ENCODE peak calls at places on chromosomes 7 and 10, in nine cellular contexts. C is IMR-90, Z is testis, S is heart left ventricle, U is transverse colon, L is thyroid gland, X is sigmoid colon, Y is HCT116, Q is H1. V is an unnamed sample. For H3K36me3, the result is how much of the 10 kb centered on the place peaks cover.

GRCh38 chr7:122748195-122748594 is 45.5 kb upstream of the RNF148 start:
- DNase-seq in C (no peak), Z (no peak), S (no peak), U (no peak), L (no peak), X (no peak), Y (no peak), Q (no peak), V (no peak)

GRCh38 chr7:155178096-155178495 is 108.0 kb downstream of the HTR5A start:
- DNase-seq in C (no peak), Z (no peak), S (no peak), U (no peak), L (no peak), X (no peak), Y (no peak), Q (no peak), V (no peak)

GRCh38 chr10:74825371-74826141 is 844 bp upstream of the KAT6B start:
- DNase-seq in C (no peak), Z (peak), S (no peak), U (peak), L (peak), X (no peak), Y (no peak), Q (no peak), V (no peak)

GRCh38 chr10:70964881-70965280 is 76.5 kb upstream of the PCBD1 start:
- DNase-seq in C (no peak), Z (no peak), S (no peak), U (no peak), L (no peak), X (no peak), Y (no peak), Q (no peak), V (no peak)

GRCh38 chr10:124342136-124342820 is 76.4 kb downstream of the OAT start:
- DNase-seq in C (no peak), Z (no peak), S (no peak), U (no peak), L (no peak), X (peak), Y (no peak), Q (no peak), V (no peak)

GRCh38 chr7:116588225-116588624 is 63.4 kb downstream of the CAV1 start:
- DNase-seq in C (peak), Z (no peak), S (no peak), U (no peak), L (no peak), X (no peak), Y (no peak), Q (no peak), V (peak)

GRCh38 chr10:14163374-14164125 is 167.2 kb downstream of the FRMD4A start:
- DNase-seq in C (no peak), Z (no peak), S (no peak), U (no peak), L (no peak), X (no peak), Y (no peak), Q (no peak), V (no peak)

GRCh38 chr10:33843379-33843778 is 508.9 kb upstream of the NRP1 start:
- DNase-seq in C (no peak), Z (no peak), S (no peak), U (no peak), L (no peak), X (no peak), Y (no peak), Q (no peak), V (no peak)

GRCh38 chr7:44678096-44678467 is 70.6 kb upstream of the ZMIZ2 start:
- DNase-seq in C (peak), Z (no peak), S (no peak), U (no peak), L (no peak), X (no peak), Y (no peak), Q (no peak), V (peak)

GRCh38 chr7:27576360-27576944 is 86.2 kb downstream of the HIBADH start:
- DNase-seq in C (peak), Z (no peak), S (no peak), U (no peak), L (no peak), X (no peak), Y (peak), Q (no peak), V (no peak)

DNA sequence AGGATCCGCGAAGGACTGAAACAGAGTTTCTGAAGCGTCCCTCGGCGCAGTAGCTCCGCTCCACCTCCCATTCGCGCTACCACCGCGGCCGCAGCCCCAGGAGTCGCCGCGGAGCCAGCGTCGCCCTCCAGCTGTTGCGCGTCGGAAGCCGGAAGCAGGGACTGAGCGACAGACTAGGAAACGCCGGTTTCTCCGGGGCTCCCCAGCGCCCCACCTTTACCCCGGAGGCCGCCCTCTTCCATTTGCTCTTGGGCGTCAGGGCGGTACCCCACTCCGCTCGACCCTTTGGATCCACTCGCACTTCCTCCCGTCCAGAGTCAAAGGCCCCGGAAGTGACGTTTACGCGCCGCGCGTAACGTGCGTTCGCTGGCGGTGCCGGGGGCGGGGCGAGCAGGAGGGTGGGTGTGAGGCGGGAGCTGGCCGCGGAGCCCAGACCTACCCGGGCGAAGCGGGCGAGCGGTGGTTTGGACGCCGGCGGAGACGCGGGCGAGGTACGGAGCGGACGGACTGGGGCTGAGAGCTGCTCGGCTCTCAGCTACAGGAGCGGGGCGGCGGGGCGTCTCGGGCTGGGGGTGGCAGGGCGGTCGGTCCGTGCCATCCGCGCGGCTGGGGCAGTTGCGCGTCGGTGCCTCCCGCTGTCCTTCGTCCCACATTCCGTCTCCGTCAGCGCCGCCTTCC is at the start of gene RABGEF1:
- DNase-seq in C (peak), Z (peak), S (peak), U (peak), L (peak), X (peak), Y (peak), Q (peak), V (peak)
- TF ChIP-seq POLR2A in C (peak), Z (peak), S (peak), U (peak), L (peak), X (peak), Y (peak), Q (peak), V (peak)

DNA sequence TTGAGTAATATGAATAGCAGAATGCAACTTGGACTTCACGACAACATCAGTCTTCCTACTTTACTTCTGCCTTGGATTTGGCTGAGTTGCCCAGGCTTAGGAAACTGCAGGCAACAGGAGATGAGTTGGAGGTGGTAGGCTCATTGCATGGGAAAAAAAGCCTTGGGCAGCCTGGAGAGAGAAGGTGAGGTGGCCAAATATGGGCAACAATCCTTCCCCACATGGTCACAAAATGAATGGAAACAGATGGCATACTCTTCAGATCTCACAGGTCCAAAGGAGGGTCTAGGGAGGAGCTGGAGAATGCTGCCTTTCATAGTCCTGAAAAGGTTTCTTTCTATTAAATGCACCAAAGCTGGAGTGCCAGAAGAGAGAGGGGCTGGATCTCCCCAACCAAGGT is 128.6 kb upstream of the AOAH start:
- DNase-seq in C (no peak), Z (no peak), S (no peak), U (no peak), L (no peak), X (no peak), Y (no peak), Q (no peak), V (no peak)
- H3K36me3 ChIP-seq in C (under half), Z (under half), S (under half), U (under half), L (under half), X (under half), Y (under half), Q (under half), V (under half)

DNA sequence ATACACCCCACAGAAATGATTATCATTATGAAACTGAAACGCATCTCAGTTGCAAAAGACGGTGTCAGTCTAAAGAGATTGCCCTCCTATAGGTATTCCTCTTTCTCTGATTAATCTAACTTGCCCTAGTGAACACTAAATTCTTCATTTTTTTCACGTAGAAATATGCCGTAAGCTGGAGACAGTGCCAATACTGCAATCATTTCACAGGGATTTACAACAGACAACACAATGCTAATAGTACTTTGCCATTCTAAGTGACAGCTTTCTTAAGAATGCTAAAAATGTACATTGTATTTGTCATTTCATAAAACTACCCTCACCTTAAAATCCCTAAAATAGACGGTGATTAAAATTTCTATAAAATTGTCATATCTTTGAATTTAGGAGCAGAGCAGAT is 9.2 kb downstream of the EBF3 start:
- DNase-seq in C (no peak), Z (no peak), S (no peak), U (no peak), L (no peak), X (no peak), Y (no peak), Q (no peak), V (no peak)
- H3K27ac ChIP-seq in C (no peak), Z (no peak), S (peak), U (no peak), L (no peak), X (no peak), Y (no peak), Q (no peak), V (no peak)

GRCh38 chr7:139828880-139829653 is at the start of gene TBXAS1:
- DNase-seq in C (peak), Z (peak), S (no peak), U (peak), L (no peak), X (no peak), Y (no peak), Q (no peak), V (peak)
- TF ChIP-seq POLR2A in C (no peak), Z (no peak), S (no peak), U (peak), L (no peak), X (no peak), Y (no peak), Q (no peak), V (no peak)

DNA sequence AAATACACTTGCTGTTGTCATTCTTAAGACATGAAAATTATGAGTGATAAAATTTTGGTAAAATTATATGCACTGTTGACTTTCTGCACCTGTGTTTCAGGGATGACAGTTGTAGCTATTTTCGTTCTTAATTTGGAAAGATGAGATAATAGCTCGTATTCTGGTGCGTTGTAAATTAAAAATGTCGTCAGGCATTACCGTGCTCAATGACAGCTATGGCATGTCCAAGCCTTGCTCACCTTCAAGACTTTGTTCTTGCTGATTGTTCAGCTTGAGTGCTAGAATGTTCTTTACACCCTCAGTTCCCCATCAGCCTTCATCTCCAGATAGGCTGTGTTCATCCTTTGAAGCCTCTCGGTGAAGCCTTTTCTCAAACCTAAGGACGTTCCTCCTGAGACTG is 21.5 kb downstream of the TRRAP start:
- DNase-seq in C (no peak), Z (no peak), S (no peak), U (no peak), L (no peak), X (no peak), Y (no peak), Q (no peak), V (no peak)
- H3K36me3 ChIP-seq in C (half or more), Z (under half), S (under half), U (half or more), L (half or more), X (under half), Y (half or more), Q (under half), V (under half)

GRCh38 chr7:105787793-105788192 is 88.6 kb downstream of the ATXN7L1 start:
- DNase-seq in C (no peak), Z (no peak), S (no peak), U (peak), L (no peak), X (no peak), Y (no peak), Q (no peak), V (no peak)

GRCh38 chr7:105786520-105786919 is 89.9 kb downstream of the ATXN7L1 start:
- DNase-seq in C (no peak), Z (no peak), S (no peak), U (no peak), L (no peak), X (no peak), Y (no peak), Q (no peak), V (no peak)

GRCh38 chr7:105788356-105788755 is 88.0 kb downstream of the ATXN7L1 start:
- DNase-seq in C (no peak), Z (no peak), S (no peak), U (no peak), L (no peak), X (no peak), Y (no peak), Q (no peak), V (no peak)

GRCh38 chr7:105788816-105789349 is 87.5 kb downstream of the ATXN7L1 start:
- DNase-seq in C (no peak), Z (no peak), S (no peak), U (no peak), L (no peak), X (no peak), Y (no peak), Q (no peak), V (no peak)

GRCh38 chr7:105787071-105787470 is 89.3 kb downstream of the ATXN7L1 start:
- DNase-seq in C (no peak), Z (no peak), S (no peak), U (peak), L (no peak), X (peak), Y (no peak), Q (no peak), V (no peak)
- H3K27ac ChIP-seq in C (no peak), Z (no peak), S (no peak), U (no peak), L (no peak), X (no peak), Y (no peak), Q (no peak), V (no peak)

GRCh38 chr7:30475580-30475979 is 3.0 kb downstream of the NOD1 start:
- DNase-seq in C (no peak), Z (no peak), S (no peak), U (no peak), L (peak), X (no peak), Y (no peak), Q (no peak), V (no peak)

GRCh38 chr7:30474893-30475292 is 3.7 kb downstream of the NOD1 start:
- DNase-seq in C (peak), Z (no peak), S (no peak), U (no peak), L (no peak), X (peak), Y (no peak), Q (no peak), V (no peak)

GRCh38 chr7:30476401-30477145 is 2.0 kb downstream of the NOD1 start:
- DNase-seq in C (no peak), Z (no peak), S (no peak), U (no peak), L (peak), X (peak), Y (no peak), Q (no peak), V (no peak)

GRCh38 chr7:30474485-30474884 is 4.1 kb downstream of the NOD1 start:
- DNase-seq in C (no peak), Z (no peak), S (no peak), U (no peak), L (no peak), X (peak), Y (no peak), Q (no peak), V (no peak)

GRCh38 chr7:30478349-30479228 is at the start of gene NOD1:
- DNase-seq in C (peak), Z (peak), S (peak), U (peak), L (peak), X (peak), Y (peak), Q (peak), V (peak)
- TF ChIP-seq POLR2A in C (peak), Z (no peak), S (peak), U (peak), L (no peak), X (peak), Y (no peak), Q (no peak), V (peak)

DNA sequence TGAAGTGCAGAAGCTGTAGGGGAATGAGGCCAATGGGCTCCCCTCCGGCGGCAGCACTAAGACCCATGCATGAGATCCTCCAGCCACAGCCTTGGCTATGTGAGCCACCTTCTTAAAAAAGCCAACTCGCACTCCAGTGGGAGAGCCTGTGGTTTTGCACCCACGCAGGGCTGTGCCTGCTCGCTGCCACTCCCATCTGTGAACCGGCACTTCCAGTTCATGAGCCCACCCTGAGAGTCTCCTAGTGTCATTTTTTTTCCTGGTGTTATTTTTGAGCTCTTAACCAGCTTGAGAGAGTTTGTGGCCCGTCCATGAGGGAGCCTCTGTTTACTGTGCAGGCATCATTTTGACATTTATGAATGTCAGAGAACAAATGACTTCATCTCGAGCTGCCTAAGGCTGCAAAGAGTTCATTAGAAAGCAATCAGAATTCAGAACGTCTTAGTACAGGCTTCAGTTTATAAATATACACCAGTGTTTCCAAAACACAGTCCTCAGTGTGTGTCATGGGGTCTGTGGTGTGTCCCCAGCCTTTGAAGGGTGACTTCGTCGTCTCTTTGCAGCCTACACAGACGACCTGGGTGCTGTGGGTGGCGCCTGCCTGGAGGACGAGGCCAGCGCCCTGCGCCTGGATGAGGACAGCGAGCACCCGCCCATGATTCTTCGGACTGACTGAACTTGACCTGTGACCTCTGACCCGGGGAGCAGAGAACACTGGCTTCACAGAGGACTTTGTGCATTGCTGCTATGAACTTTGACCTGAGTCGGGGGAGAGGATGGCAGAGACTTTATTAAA is 40.4 kb downstream of the WIPI2 start:
- DNase-seq in C (no peak), Z (no peak), S (no peak), U (no peak), L (no peak), X (no peak), Y (no peak), Q (no peak), V (no peak)
- H3K36me3 ChIP-seq in C (half or more), Z (under half), S (under half), U (half or more), L (half or more), X (half or more), Y (under half), Q (under half), V (under half)